ENCODE peak calls at places on chromosomes 6 and 20, in six cellular contexts. E is adrenal gland, R is left lobe of liver, X is hypothalamus, A is Daoy, W is HFF-Myc. I is an unnamed sample.

GRCh38 chr20:17722493-17723300 is 22.9 kb downstream of the BANF2 start:
- DNase-seq in A (no peak), X (no peak), E (no peak), W (no peak), R (no peak), I (no peak)

GRCh38 chr6:63174173-63174572 is 37.1 kb upstream of the FKBP1C start:
- DNase-seq in E (no peak), W (no peak), X (no peak), A (no peak), R (no peak), I (no peak)

GRCh38 chr20:46400828-46401477 is 5.5 kb downstream of the ELMO2 start:
- DNase-seq in A (peak), R (no peak), X (no peak), E (no peak), W (peak), I (no peak)

GRCh38 chr6:156413156-156413555 is 364.0 kb upstream of the ARID1B start:
- DNase-seq in W (no peak), R (no peak), X (no peak), A (no peak), E (no peak), I (peak)

GRCh38 chr20:57659131-57659788 is 39.0 kb upstream of the ZBP1 start:
- DNase-seq in X (no peak), E (no peak), R (peak), A (no peak), W (no peak), I (no peak)

GRCh38 chr20:41533537-41534136 is 84.5 kb downstream of the CHD6 start:
- DNase-seq in W (no peak), R (no peak), E (no peak), A (no peak), X (no peak), I (no peak)

GRCh38 chr20:20414640-20415274 is 46.9 kb downstream of the INSM1 start:
- DNase-seq in X (no peak), E (no peak), A (no peak), W (no peak), R (no peak), I (no peak)

GRCh38 chr20:35604444-35604750 is 11.2 kb upstream of the SPAG4 start:
- DNase-seq in E (no peak), R (no peak), X (no peak), W (no peak), A (no peak), I (no peak)

GRCh38 chr6:126480268-126480667 is 140.4 kb downstream of the CENPW start:
- DNase-seq in E (no peak), R (no peak), A (no peak), X (no peak), W (no peak), I (no peak)

GRCh38 chr20:47456952-47457724 is 44.5 kb upstream of the NCOA3 start:
- DNase-seq in X (no peak), W (no peak), E (no peak), A (peak), R (no peak), I (peak)

GRCh38 chr20:58784321-58785074 is 66.2 kb downstream of the GNAS-AS1 start:
- DNase-seq in A (no peak), R (no peak), X (no peak), E (no peak), W (no peak), I (no peak)

GRCh38 chr6:159067334-159067733 is 22.5 kb upstream of the TAGAP start:
- DNase-seq in X (no peak), R (no peak), A (no peak), W (no peak), E (no peak), I (no peak)

GRCh38 chr20:64057628-64058498 is 5.1 kb upstream of the TCEA2 start:
- DNase-seq in X (peak), E (peak), A (peak), W (no peak), R (peak), I (peak)

GRCh38 chr6:33950891-33951889 is 147.4 kb upstream of the MLN start:
- DNase-seq in E (no peak), W (no peak), X (no peak), R (no peak), A (no peak), I (no peak)

GRCh38 chr6:69816569-69816968 is 19.8 kb upstream of the LMBRD1 start:
- DNase-seq in W (no peak), A (peak), R (no peak), E (no peak), X (no peak), I (no peak)

GRCh38 chr6:2387445-2387844 is 142.0 kb upstream of the GMDS start:
- DNase-seq in X (no peak), R (no peak), A (no peak), E (no peak), W (no peak), I (no peak)

GRCh38 chr20:7924692-7925091 is 15.6 kb downstream of the HAO1 start:
- DNase-seq in X (no peak), E (no peak), R (no peak), W (peak), A (peak), I (peak)

GRCh38 chr6:138297761-138298298 is 79.5 kb upstream of the PBOV1 start:
- DNase-seq in A (peak), R (no peak), X (no peak), W (no peak), E (no peak), I (no peak)

GRCh38 chr6:98834060-98835031 is at the start of gene POU3F2:
- DNase-seq in W (peak), E (peak), A (peak), X (peak), R (no peak), I (peak)

GRCh38 chr20:38034108-38034649 is 633 bp downstream of the RPRD1B start:
- DNase-seq in A (no peak), E (no peak), W (no peak), R (no peak), X (no peak), I (no peak)